ENCODE peak calls at places on chromosomes 7 and 10, in seven cellular contexts. C is right lobe of liver, O is fibroblast of lung, W is aorta, D is tibial artery, E is sigmoid colon, T is suprapubic skin. U is an unnamed sample.

GRCh38 chr10:3502606-3503005 is 282.4 kb downstream of the KLF6 start:
- DNase-seq in C (no peak), W (no peak), D (no peak), T (no peak), O (no peak), E (no peak), U (no peak)

GRCh38 chr10:5968681-5969453 is 8.5 kb downstream of the IL15RA start:
- DNase-seq in D (no peak), C (peak; percentile 73), O (no peak), E (peak; percentile 53), W (peak; percentile 53), T (peak; percentile 28), U (no peak)

GRCh38 chr7:142885311-142886230 is at the start of gene TRPV6:
- DNase-seq in C (peak; percentile 48), W (peak; percentile 52), O (no peak), E (no peak), D (peak; percentile 3), T (no peak), U (no peak)

GRCh38 chr7:44398506-44398905 is 73.1 kb upstream of the CAMK2B start:
- DNase-seq in D (no peak), E (no peak), C (no peak), T (no peak), O (no peak), W (no peak), U (no peak)

GRCh38 chr7:68246189-68246633 is 1249.6 kb downstream of the TYW1 start:
- DNase-seq in C (no peak), O (peak; percentile 71), W (no peak), E (no peak), T (no peak), D (no peak), U (no peak)

GRCh38 chr10:84590794-84591193 is 262.4 kb downstream of the CCSER2 start:
- DNase-seq in O (no peak), C (no peak), E (peak; percentile 94), W (no peak), T (no peak), D (no peak), U (no peak)

GRCh38 chr7:12422449-12423320 is 19.0 kb upstream of the VWDE start:
- DNase-seq in D (no peak), W (no peak), O (peak; percentile 16), T (no peak), C (no peak), E (no peak), U (no peak)

GRCh38 chr7:110454713-110455112 is 636.2 kb upstream of the LRRN3 start:
- DNase-seq in W (no peak), E (no peak), D (no peak), O (no peak), C (no peak), T (no peak), U (no peak)

GRCh38 chr7:149422914-149423285 is 38.0 kb downstream of the ZNF777 start:
- DNase-seq in O (no peak), W (peak; percentile 80), C (peak; percentile 66), T (no peak), D (no peak), E (no peak), U (peak; percentile 8)

GRCh38 chr7:131652934-131653333 is 96.5 kb upstream of the PODXL start:
- DNase-seq in C (no peak), E (no peak), D (no peak), T (no peak), W (peak; percentile 7), O (no peak), U (no peak)
- H3K27ac ChIP-seq in C (no peak overlapping the region), E (no peak overlapping the region), D (no peak overlapping the region), T (no peak overlapping the region), W (no peak overlapping the region), O (no peak overlapping the region), U (no peak overlapping the region)

DNA sequence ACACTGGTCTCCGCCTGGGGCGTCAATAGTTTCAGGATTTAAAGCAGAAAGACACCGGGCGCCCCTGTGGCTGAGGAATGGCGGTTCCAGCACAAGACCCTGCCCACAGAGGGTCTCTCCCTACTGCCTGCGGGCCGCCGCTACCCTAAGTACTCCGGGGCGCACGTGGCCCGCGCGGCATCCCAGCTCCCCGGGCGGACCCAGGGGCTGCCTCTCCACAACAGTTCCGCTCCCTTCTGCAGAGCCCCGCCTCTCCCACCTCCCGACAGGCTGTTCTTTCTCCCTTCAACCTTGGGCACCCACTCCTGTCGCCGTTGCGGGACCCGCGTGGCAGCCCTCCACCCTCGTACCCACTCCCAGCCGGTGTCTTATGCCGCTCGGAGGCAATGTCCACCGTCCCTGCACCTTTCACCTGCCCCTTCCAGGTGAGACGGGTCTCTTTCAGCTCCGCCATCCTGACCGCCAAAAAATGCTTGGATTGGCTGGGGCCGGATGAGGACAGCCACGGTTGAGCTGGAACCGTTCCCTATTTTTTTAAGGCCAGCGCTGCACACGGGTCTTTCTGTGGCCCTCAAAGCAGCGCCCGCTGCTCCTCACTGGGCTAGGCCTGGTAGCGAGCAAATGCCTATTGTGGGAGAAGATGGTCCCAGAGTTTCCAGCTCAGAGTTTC is 1.6 kb upstream of the NKX2-3 start:
- DNase-seq in C (no peak), E (peak; percentile 86), W (no peak), D (no peak), O (no peak), T (no peak), U (no peak)
- H3K27me3 ChIP-seq in C (peaks cover 24% of the 10 kb centered on the region), E (no peaks in the 10 kb centered on the region), W (peaks cover 2% of the 10 kb centered on the region), D (peaks cover 100% of the 10 kb centered on the region), O (peaks cover 96% of the 10 kb centered on the region), T (peaks cover 100% of the 10 kb centered on the region), U (peaks cover 40% of the 10 kb centered on the region)

GRCh38 chr7:66043681-66044497 is 31.7 kb upstream of the ASL start:
- DNase-seq in C (peak; percentile 85), T (peak; percentile 77), O (peak; percentile 41), W (peak; percentile 84), D (peak; percentile 25), E (peak; percentile 69), U (no peak)
- H3K4me3 ChIP-seq in C (peak overlapping the region; percentile 59), T (peak overlapping the region; percentile 58), O (peak overlapping the region; percentile 44), W (peak overlapping the region; percentile 31), D (peak overlapping the region; percentile 43), E (peak overlapping the region; percentile 47), U (peak overlapping the region; percentile 58)

GRCh38 chr10:11186330-11186729 is 168.7 kb downstream of the CELF2 start:
- DNase-seq in C (no peak), W (no peak), O (no peak), D (no peak), E (no peak), T (no peak), U (no peak)
- H3K27ac ChIP-seq in C (no peak overlapping the region), W (no peak overlapping the region), O (no peak overlapping the region), D (no peak overlapping the region), E (no peak overlapping the region), T (no peak overlapping the region), U (no peak overlapping the region)

DNA sequence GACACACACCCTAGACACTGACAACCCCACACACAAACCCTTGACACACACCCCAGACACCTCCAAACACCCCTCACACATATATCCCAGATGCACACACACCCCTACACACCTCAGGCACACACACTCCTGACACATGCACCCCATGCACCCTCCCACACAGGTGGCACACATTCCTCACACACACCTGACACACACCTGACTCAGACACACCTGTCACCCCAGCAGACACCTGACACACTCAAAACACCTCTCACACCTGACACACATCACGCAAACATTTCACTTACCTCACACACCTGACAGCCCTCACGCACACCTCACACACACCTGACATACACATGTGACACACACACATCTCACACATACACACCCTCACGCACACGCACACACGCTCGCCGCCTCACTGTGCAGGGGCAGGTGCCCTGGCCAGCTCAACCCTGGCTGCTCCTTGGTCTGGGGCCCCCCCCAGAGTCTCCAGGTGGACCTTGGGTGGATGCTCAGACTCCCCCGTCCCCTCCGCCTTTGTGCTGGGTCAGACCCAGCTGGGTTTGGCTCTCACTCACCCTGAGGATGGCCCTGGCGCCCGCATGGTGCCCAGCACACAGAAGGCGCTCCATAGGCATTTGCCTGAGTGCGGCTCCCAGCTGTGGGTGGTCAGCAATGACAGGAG is 3.1 kb upstream of the CALY start:
- DNase-seq in T (no peak), C (no peak), E (no peak), O (no peak), D (no peak), W (no peak), U (no peak)
- H3K27me3 ChIP-seq in T (peaks cover 79% of the 10 kb centered on the region), C (no peaks in the 10 kb centered on the region), E (peaks cover 20% of the 10 kb centered on the region), O (peaks cover 20% of the 10 kb centered on the region), D (peaks cover 92% of the 10 kb centered on the region), W (no peaks in the 10 kb centered on the region), U (peaks cover 12% of the 10 kb centered on the region)

DNA sequence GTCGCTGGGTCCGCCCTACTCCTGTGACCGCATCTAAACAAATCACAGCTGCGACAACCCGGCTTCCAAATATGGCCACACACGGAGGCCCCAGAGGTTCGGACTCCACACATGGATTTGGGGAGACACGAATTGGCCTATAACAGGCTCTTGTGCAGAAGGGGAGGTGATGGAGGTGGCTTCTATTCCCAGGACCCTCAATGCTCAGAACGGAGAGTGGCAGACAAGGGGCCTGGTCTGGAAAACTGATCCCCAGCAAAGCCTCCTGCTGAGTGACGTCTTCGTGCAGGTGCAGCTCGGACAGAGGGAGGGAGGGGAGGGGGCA is 90.2 kb downstream of the FOXL3 start:
- DNase-seq in C (peak; percentile 42), W (no peak), D (peak; percentile 16), T (no peak), O (no peak), E (no peak), U (no peak)
- H3K4me3 ChIP-seq in C (no peak overlapping the region), W (no peak overlapping the region), D (no peak overlapping the region), T (peak overlapping the region; percentile 35), O (no peak overlapping the region), E (no peak overlapping the region), U (peak overlapping the region; percentile 31)